ENCODE peak calls at places on chromosomes 13 and 19, in five cellular contexts. O, E, I, W and M are unnamed samples.

GRCh38 chr19:38429055-38429810 is 3.2 kb upstream of the RASGRP4 start:
- DNase-seq in O (no peak), E (no peak), I (no peak), W (no peak), M (no peak)

GRCh38 chr19:4120531-4120930 is 3.4 kb downstream of the MAP2K2 start:
- DNase-seq in O (no peak), E (no peak), I (no peak), W (no peak), M (no peak)

GRCh38 chr13:111929036-111929616 is 137.8 kb upstream of the SOX1 start:
- DNase-seq in O (no peak), E (no peak), I (no peak), W (no peak), M (no peak)

GRCh38 chr19:54905908-54906511 is at the start of gene NCR1:
- DNase-seq in O (no peak), E (no peak), I (no peak), W (no peak), M (no peak)

GRCh38 chr19:30113182-30113581 is 171.1 kb downstream of the URI1 start:
- DNase-seq in O (no peak), E (no peak), I (no peak), W (no peak), M (no peak)

GRCh38 chr19:7191946-7192691 is 102.1 kb downstream of the INSR start:
- DNase-seq in O (no peak), E (no peak), I (no peak), W (no peak), M (no peak)

GRCh38 chr19:934865-935422 is 9.1 kb downstream of the ARID3A start:
- DNase-seq in O (peak; percentile 99), E (no peak), I (no peak), W (peak; percentile 72), M (peak; percentile 68)

GRCh38 chr13:40220299-40220935 is 446.0 kb downstream of the FOXO1 start:
- DNase-seq in O (no peak), E (no peak), I (no peak), W (no peak), M (no peak)

GRCh38 chr13:110210604-110210985 is 96.4 kb downstream of the COL4A1 start:
- DNase-seq in O (no peak), E (no peak), I (no peak), W (no peak), M (no peak)

GRCh38 chr13:32941368-32941767 is 74.9 kb upstream of the KL start:
- DNase-seq in O (no peak), E (no peak), I (no peak), W (no peak), M (no peak)

GRCh38 chr13:33126909-33127607 is 110.8 kb downstream of the KL start:
- DNase-seq in O (no peak), E (no peak), I (no peak), W (no peak), M (no peak)

GRCh38 chr19:4774136-4774535 is 17.4 kb upstream of the FEM1A start:
- DNase-seq in O (no peak), E (no peak), I (no peak), W (no peak), M (no peak)

GRCh38 chr19:58279042-58279924 is 528 bp downstream of the ZNF8 start:
- DNase-seq in O (peak; percentile 65), E (peak; percentile 40), I (no peak), W (peak; percentile 49), M (peak; percentile 67)

GRCh38 chr19:3687774-3688706 is 12.2 kb downstream of the PIP5K1C start:
- DNase-seq in O (peak; percentile 57), E (no peak), I (no peak), W (no peak), M (no peak)

GRCh38 chr13:49367640-49368431 is 76.0 kb downstream of the CAB39L start:
- DNase-seq in O (no peak), E (no peak), I (no peak), W (no peak), M (no peak)

GRCh38 chr13:113157206-113157928 is 1.1 kb upstream of the PROZ start:
- DNase-seq in O (no peak), E (no peak), I (no peak), W (no peak), M (no peak)

GRCh38 chr13:99585609-99586008 is 84.3 kb downstream of the TM9SF2 start:
- DNase-seq in O (no peak), E (no peak), I (no peak), W (no peak), M (no peak)

GRCh38 chr19:39263912-39264305 is 4.3 kb upstream of the IFNL2 start:
- DNase-seq in O (no peak), E (no peak), I (no peak), W (no peak), M (no peak)

GRCh38 chr13:43805071-43805468 is 18.3 kb upstream of the ENOX1 start:
- DNase-seq in O (no peak), E (no peak), I (no peak), W (peak; percentile 76), M (peak; percentile 56)

GRCh38 chr19:7658219-7658686 is 10.6 kb upstream of the RETN start:
- DNase-seq in O (no peak), E (no peak), I (no peak), W (peak; percentile 40), M (peak; percentile 23)

GRCh38 chr19:2618611-2619010 is 83.9 kb downstream of the GNG7 start:
- DNase-seq in O (no peak), E (no peak), I (peak; percentile 78), W (no peak), M (no peak)

GRCh38 chr13:61770697-61771096 is 355.0 kb upstream of the PCDH20 start:
- DNase-seq in O (no peak), E (no peak), I (no peak), W (no peak), M (no peak)

GRCh38 chr19:15025237-15025636 is 24.0 kb upstream of the CASP14 start:
- DNase-seq in O (peak; percentile 37), E (no peak), I (no peak), W (no peak), M (no peak)

GRCh38 chr19:18436651-18437478 is 1.1 kb downstream of the ISYNA1 start:
- DNase-seq in O (peak; percentile 83), E (no peak), I (peak; percentile 61), W (no peak), M (peak; percentile 19)

GRCh38 chr13:106151056-106151699 is 384.3 kb downstream of the EFNB2 start:
- DNase-seq in O (no peak), E (no peak), I (no peak), W (no peak), M (no peak)

GRCh38 chr13:20393273-20394235 is 132.1 kb downstream of the CRYL1 start:
- DNase-seq in O (no peak), E (no peak), I (no peak), W (no peak), M (no peak)

GRCh38 chr13:25329706-25330105 is 28.3 kb downstream of the NUP58 start:
- DNase-seq in O (no peak), E (no peak), I (no peak), W (no peak), M (no peak)

GRCh38 chr19:43362179-43362578 is 8.7 kb downstream of the CD177 start:
- DNase-seq in O (no peak), E (no peak), I (no peak), W (no peak), M (no peak)

GRCh38 chr19:18194554-18195238 is 1.7 kb downstream of the MPV17L2 start:
- DNase-seq in O (peak; percentile 47), E (no peak), I (no peak), W (no peak), M (no peak)

GRCh38 chr13:51001335-51001734 is 91.7 kb downstream of the RNASEH2B start:
- DNase-seq in O (no peak), E (no peak), I (no peak), W (no peak), M (no peak)

GRCh38 chr13:30681489-30682242 is 53.7 kb upstream of the ALOX5AP start:
- DNase-seq in O (no peak), E (no peak), I (no peak), W (no peak), M (no peak)

GRCh38 chr19:16252459-16253205 is 54.9 kb downstream of the AP1M1 start:
- DNase-seq in O (no peak), E (no peak), I (no peak), W (peak; percentile 43), M (peak; percentile 24)

GRCh38 chr13:87459419-87459818 is 211.8 kb upstream of the SLITRK5 start:
- DNase-seq in O (no peak), E (no peak), I (no peak), W (no peak), M (no peak)

GRCh38 chr13:93951153-93951552 is 528.3 kb downstream of the DCT start:
- DNase-seq in O (no peak), E (no peak), I (no peak), W (no peak), M (no peak)

GRCh38 chr13:85431720-85432119 is 367.5 kb downstream of the SLITRK6 start:
- DNase-seq in O (peak; percentile 9), E (no peak), I (no peak), W (no peak), M (no peak)

GRCh38 chr13:23488442-23488841 is 54.9 kb upstream of the SACS start:
- DNase-seq in O (no peak), E (no peak), I (no peak), W (no peak), M (no peak)

GRCh38 chr13:23558675-23559536 is 11.3 kb upstream of the TNFRSF19 start:
- DNase-seq in O (no peak), E (no peak), I (no peak), W (no peak), M (peak; percentile 12)